ENCODE peak calls at places on chromosomes 2 and 18, in nine cellular contexts. Z is upper lobe of right lung, J is C1 segment of cervical spinal cord, L is NAMALWA, P is RCC 7860, A is AG08396, F is pancreas, Q is H9, G is brain microvascular endothelial cell. V is an unnamed sample.

GRCh38 chr2:95074663-95075439 is 46.8 kb downstream of the MRPS5 start:
- DNase-seq in Z (peak; percentile 66), Q (no peak), A (no peak), G (no peak), J (no peak), L (no peak), P (no peak), F (no peak), V (no peak)

GRCh38 chr2:211498551-211499205 is 942.3 kb downstream of the CPS1 start:
- DNase-seq in F (no peak), G (no peak), A (no peak), Q (no peak), J (no peak), P (no peak), Z (no peak), L (no peak), V (no peak)

GRCh38 chr2:209662091-209662490 is 109.5 kb upstream of the UNC80 start:
- DNase-seq in Z (no peak), A (no peak), Q (no peak), L (no peak), P (no peak), F (no peak), G (no peak), J (no peak), V (no peak)

GRCh38 chr18:10792181-10792580 is 266.4 kb downstream of the NAPG start:
- DNase-seq in G (no peak), Z (no peak), J (no peak), A (no peak), Q (no peak), F (no peak), P (no peak), L (no peak), V (no peak)

GRCh38 chr2:218093879-218094278 is 24.8 kb downstream of the RUFY4 start:
- DNase-seq in A (no peak), Z (no peak), G (no peak), F (no peak), P (no peak), L (no peak), J (no peak), Q (no peak), V (no peak)

GRCh38 chr2:235078182-235078581 is 126.4 kb downstream of the SH3BP4 start:
- DNase-seq in A (no peak), Q (no peak), Z (no peak), J (no peak), G (no peak), F (no peak), L (no peak), P (no peak), V (no peak)

GRCh38 chr2:66233981-66234380 is 200.9 kb upstream of the MEIS1 start:
- DNase-seq in J (no peak), L (no peak), A (no peak), Q (no peak), Z (no peak), P (no peak), F (no peak), G (no peak), V (no peak)

GRCh38 chr18:68354176-68354575 is 360.7 kb downstream of the TMX3 start:
- DNase-seq in A (no peak), L (no peak), G (no peak), J (no peak), F (no peak), Q (no peak), Z (no peak), P (no peak), V (no peak)

GRCh38 chr2:232522014-232522854 is 2.0 kb downstream of the PRSS56 start:
- DNase-seq in Q (peak; percentile 65), A (peak; percentile 91), J (no peak), F (peak; percentile 85), L (peak; percentile 55), G (no peak), Z (peak; percentile 79), P (no peak), V (no peak)

GRCh38 chr2:118417417-118418125 is 329.3 kb downstream of the INSIG2 start:
- DNase-seq in F (no peak), A (peak; percentile 29), Q (no peak), Z (no peak), L (no peak), P (no peak), G (peak; percentile 44), J (no peak), V (no peak)

GRCh38 chr2:153433403-153433802 is 45.2 kb downstream of the RPRM start:
- DNase-seq in G (no peak), F (no peak), P (no peak), L (no peak), A (no peak), Z (no peak), Q (no peak), J (no peak), V (no peak)

GRCh38 chr2:234981197-234982095 is 29.6 kb downstream of the SH3BP4 start:
- DNase-seq in A (peak; percentile 91), Z (no peak), G (peak; percentile 97), Q (peak; percentile 74), J (no peak), L (no peak), P (peak; percentile 100), F (no peak), V (peak; percentile 99)

GRCh38 chr2:3465844-3466481 is 53.4 kb downstream of the ADI1 start:
- DNase-seq in J (no peak), A (peak; percentile 92), L (no peak), Q (no peak), F (no peak), P (peak; percentile 83), Z (no peak), G (peak; percentile 95), V (peak; percentile 83)

GRCh38 chr2:9069496-9069991 is 66.1 kb upstream of the MBOAT2 start:
- DNase-seq in P (no peak), G (no peak), L (no peak), J (no peak), Q (no peak), A (no peak), F (no peak), Z (no peak), V (no peak)

GRCh38 chr2:201806442-201806841 is at the start of gene CDK15:
- DNase-seq in Z (no peak), P (peak; percentile 82), F (no peak), L (no peak), Q (no peak), G (peak; percentile 78), J (no peak), A (peak; percentile 25), V (no peak)

GRCh38 chr2:66433945-66434678 is 813 bp upstream of the MEIS1 start:
- DNase-seq in F (peak; percentile 88), A (peak; percentile 78), L (no peak), Q (peak; percentile 63), P (no peak), G (peak; percentile 38), J (no peak), Z (peak; percentile 78), V (no peak)

GRCh38 chr2:28649481-28650260 is 102.0 kb upstream of the PPP1CB start:
- DNase-seq in Z (no peak), J (no peak), G (no peak), Q (no peak), L (no peak), A (no peak), F (no peak), P (peak; percentile 53), V (no peak)

GRCh38 chr2:153230977-153231376 is 247.6 kb downstream of the RPRM start:
- DNase-seq in A (no peak), L (no peak), Q (no peak), J (no peak), Z (no peak), F (no peak), P (no peak), G (no peak), V (no peak)

GRCh38 chr2:240459401-240460242 is 24.2 kb downstream of the GPC1 start:
- DNase-seq in F (peak; percentile 67), Z (peak; percentile 61), G (no peak), A (no peak), L (no peak), Q (no peak), P (no peak), J (no peak), V (no peak)

GRCh38 chr18:13452851-13453524 is 234.4 kb downstream of the LDLRAD4 start:
- DNase-seq in Q (peak; percentile 38), F (no peak), L (no peak), J (no peak), P (no peak), G (no peak), A (no peak), Z (no peak), V (no peak)

GRCh38 chr2:134818321-134818720 is 20.1 kb upstream of the ACMSD start:
- DNase-seq in J (no peak), Z (no peak), G (no peak), Q (no peak), L (no peak), P (peak; percentile 69), A (no peak), F (no peak), V (no peak)

GRCh38 chr2:164589522-164589921 is 31.8 kb downstream of the GRB14 start:
- DNase-seq in F (no peak), L (no peak), G (peak; percentile 36), Q (no peak), Z (no peak), P (no peak), A (no peak), J (no peak), V (peak; percentile 49)

GRCh38 chr18:37243756-37244155 is 321.8 kb downstream of the CELF4 start:
- DNase-seq in F (no peak), L (no peak), Z (no peak), J (no peak), P (no peak), A (no peak), G (no peak), Q (no peak), V (no peak)

GRCh38 chr2:409523-409922 is 121.6 kb upstream of the ALKAL2 start:
- DNase-seq in J (no peak), Q (no peak), Z (no peak), A (no peak), F (no peak), L (no peak), G (no peak), P (no peak), V (no peak)

GRCh38 chr2:67463810-67464209 is 66.7 kb downstream of the ETAA1 start:
- DNase-seq in F (no peak), L (peak; percentile 51), J (no peak), Z (no peak), Q (no peak), A (no peak), P (no peak), G (no peak), V (peak; percentile 28)

GRCh38 chr2:13010283-13010682 is 293.5 kb downstream of the TRIB2 start:
- DNase-seq in J (no peak), G (no peak), P (no peak), L (no peak), Z (no peak), A (no peak), Q (no peak), F (no peak), V (no peak)

GRCh38 chr18:40046596-40046995 is 1908.4 kb upstream of the PIK3C3 start:
- DNase-seq in P (no peak), Q (no peak), F (no peak), L (no peak), A (no peak), G (no peak), Z (no peak), J (no peak), V (no peak)

GRCh38 chr2:3313845-3314375 is 63.7 kb downstream of the EIPR1 start:
- DNase-seq in J (no peak), L (no peak), F (no peak), G (no peak), P (no peak), Q (no peak), Z (no peak), A (no peak), V (no peak)

GRCh38 chr2:219308142-219309093 is 783 bp downstream of the PTPRN start:
- DNase-seq in J (no peak), Z (peak; percentile 79), G (peak; percentile 36), P (peak; percentile 48), Q (peak; percentile 85), F (peak; percentile 89), L (peak; percentile 50), A (peak; percentile 87), V (no peak)

GRCh38 chr2:196331143-196331542 is 159.8 kb upstream of the STK17B start:
- DNase-seq in Z (no peak), L (no peak), Q (no peak), G (peak; percentile 77), F (no peak), P (peak; percentile 68), A (peak; percentile 30), J (no peak), V (peak; percentile 65)

GRCh38 chr18:45636110-45636509 is 20.8 kb downstream of the SLC14A2 start:
- DNase-seq in J (no peak), Z (no peak), Q (no peak), P (no peak), F (no peak), A (no peak), L (no peak), G (no peak), V (no peak)